ENCODE peak calls at places on chromosomes 16 and 17, in four cellular contexts. J is T-helper 9 cell; Q is NCI-H1417; H is stimulated activated CD4-positive, alpha-beta T cell treated with anti-CD3 and anti-CD28 coated beads, Interleukin-1b, Interleukin-23, amount 100 ng/mL, for 1 hour. E is an unnamed sample.

GRCh38 chr17:76271669-76272540 is 6.8 kb downstream of the UBALD2 start:
- DNase-seq in J (peak), Q (no peak), H (no peak), E (no peak)

GRCh38 chr16:87542531-87543102 is 49.8 kb upstream of the ZCCHC14 start:
- DNase-seq in J (no peak), Q (no peak), H (no peak), E (peak)

GRCh38 chr17:19456016-19456927 is 45.2 kb downstream of the RNF112 start:
- DNase-seq in J (no peak), Q (no peak), H (no peak), E (no peak)

GRCh38 chr17:2030779-2031163 is 818 bp downstream of the DPH1 start:
- DNase-seq in J (no peak), Q (no peak), H (no peak), E (no peak)

GRCh38 chr16:30491744-30492308 is 19.3 kb downstream of the ITGAL start:
- DNase-seq in J (no peak), Q (no peak), H (no peak), E (peak)

GRCh38 chr17:39244016-39244599 is 18.4 kb upstream of the STAC2 start:
- DNase-seq in J (no peak), Q (no peak), H (no peak), E (peak)

GRCh38 chr16:57621521-57622268 is 6.7 kb upstream of the ADGRG1 start:
- DNase-seq in J (no peak), Q (no peak), H (no peak), E (peak)

GRCh38 chr17:63124536-63124935 is 158.5 kb downstream of the TANC2 start:
- DNase-seq in J (no peak), Q (no peak), H (no peak), E (peak)

GRCh38 chr16:77111057-77111456 is 79.9 kb upstream of the MON1B start:
- DNase-seq in J (no peak), Q (no peak), H (no peak), E (no peak)

E was measured in NCI-H69.